ENCODE peak calls at places on chromosomes 7 and 10, in six cellular contexts. C, T, L, S, V and X are unnamed samples.

GRCh38 chr10:6844251-6844650 is 264.2 kb upstream of the PRKCQ start:
- DNase-seq in C (peak; percentile 5), T (no peak), L (no peak), S (peak; percentile 54), V (no peak), X (no peak)

GRCh38 chr10:98528166-98528784 is 81.5 kb upstream of the HPS1 start:
- DNase-seq in C (no peak), T (no peak), L (no peak), S (no peak), V (no peak), X (no peak)

GRCh38 chr7:90303241-90303640 is 17.9 kb downstream of the FAM237B start:
- DNase-seq in C (no peak), T (no peak), L (no peak), S (no peak), V (no peak), X (no peak)

GRCh38 chr7:101942603-101943210 is 125.3 kb downstream of the CUX1 start:
- DNase-seq in C (no peak), T (no peak), L (no peak), S (no peak), V (no peak), X (no peak)

GRCh38 chr10:96613565-96613964 is 26.8 kb upstream of the TM9SF3 start:
- DNase-seq in C (no peak), T (no peak), L (no peak), S (no peak), V (no peak), X (no peak)

GRCh38 chr10:123860209-123860608 is 31.4 kb downstream of the CPXM2 start:
- DNase-seq in C (no peak), T (no peak), L (no peak), S (no peak), V (no peak), X (no peak)

GRCh38 chr10:6145414-6145978 is 56.7 kb downstream of the RBM17 start:
- DNase-seq in C (no peak), T (no peak), L (peak; percentile 90), S (no peak), V (no peak), X (no peak)

GRCh38 chr10:42419789-42420188 is 218.6 kb downstream of the ZNF33B start:
- DNase-seq in C (no peak), T (no peak), L (no peak), S (no peak), V (no peak), X (no peak)

GRCh38 chr7:42175834-42176745 is 60.9 kb downstream of the GLI3 start:
- DNase-seq in C (no peak), T (no peak), L (no peak), S (no peak), V (no peak), X (no peak)

GRCh38 chr10:11120711-11121110 is 103.0 kb downstream of the CELF2 start:
- DNase-seq in C (no peak), T (no peak), L (no peak), S (no peak), V (no peak), X (no peak)

GRCh38 chr10:21369697-21370096 is 155.8 kb downstream of the SKIDA1 start:
- DNase-seq in C (no peak), T (no peak), L (no peak), S (no peak), V (no peak), X (no peak)

GRCh38 chr10:131819241-131820072 is 81.4 kb upstream of the PPP2R2D start:
- DNase-seq in C (no peak), T (no peak), L (no peak), S (peak; percentile 59), V (no peak), X (no peak)

GRCh38 chr7:141974831-141975230 is 1.3 kb upstream of the TAS2R38 start:
- DNase-seq in C (peak; percentile 22), T (no peak), L (no peak), S (peak; percentile 60), V (no peak), X (peak; percentile 2)

GRCh38 chr7:51289608-51290370 is 26.8 kb downstream of the COBL start:
- DNase-seq in C (no peak), T (no peak), L (no peak), S (no peak), V (no peak), X (no peak)

GRCh38 chr10:118767297-118768040 is 12.7 kb upstream of the CACUL1 start:
- DNase-seq in C (no peak), T (no peak), L (no peak), S (no peak), V (no peak), X (no peak)

GRCh38 chr10:102815790-102816549 is 21.2 kb downstream of the CYP17A1 start:
- DNase-seq in C (peak; percentile 70), T (no peak), L (no peak), S (peak; percentile 51), V (peak; percentile 70), X (no peak)

GRCh38 chr10:113030453-113030852 is 80.4 kb downstream of the TCF7L2 start:
- DNase-seq in C (no peak), T (no peak), L (no peak), S (no peak), V (no peak), X (no peak)

GRCh38 chr7:142053988-142054387 is 57.5 kb upstream of the MGAM2 start:
- DNase-seq in C (no peak), T (no peak), L (no peak), S (no peak), V (no peak), X (no peak)

GRCh38 chr10:94397549-94398370 is 4.6 kb upstream of the TBC1D12 start:
- DNase-seq in C (no peak), T (no peak), L (no peak), S (no peak), V (no peak), X (no peak)
- TF ChIP-seq POLR2A in C (no peak), T (no peak), L (no peak), S (no peak), V (no peak), X (no peak)

GRCh38 chr7:1458676-1459511 is at the start of gene MICALL2:
- DNase-seq in C (peak; percentile 88), T (no peak), L (peak; percentile 92), S (peak; percentile 81), V (peak; percentile 86), X (peak; percentile 84)
- TF ChIP-seq POLR2A in C (peak; percentile 81), T (no peak), L (peak; percentile 94), S (peak; percentile 95), V (peak; percentile 88), X (no peak)

DNA sequence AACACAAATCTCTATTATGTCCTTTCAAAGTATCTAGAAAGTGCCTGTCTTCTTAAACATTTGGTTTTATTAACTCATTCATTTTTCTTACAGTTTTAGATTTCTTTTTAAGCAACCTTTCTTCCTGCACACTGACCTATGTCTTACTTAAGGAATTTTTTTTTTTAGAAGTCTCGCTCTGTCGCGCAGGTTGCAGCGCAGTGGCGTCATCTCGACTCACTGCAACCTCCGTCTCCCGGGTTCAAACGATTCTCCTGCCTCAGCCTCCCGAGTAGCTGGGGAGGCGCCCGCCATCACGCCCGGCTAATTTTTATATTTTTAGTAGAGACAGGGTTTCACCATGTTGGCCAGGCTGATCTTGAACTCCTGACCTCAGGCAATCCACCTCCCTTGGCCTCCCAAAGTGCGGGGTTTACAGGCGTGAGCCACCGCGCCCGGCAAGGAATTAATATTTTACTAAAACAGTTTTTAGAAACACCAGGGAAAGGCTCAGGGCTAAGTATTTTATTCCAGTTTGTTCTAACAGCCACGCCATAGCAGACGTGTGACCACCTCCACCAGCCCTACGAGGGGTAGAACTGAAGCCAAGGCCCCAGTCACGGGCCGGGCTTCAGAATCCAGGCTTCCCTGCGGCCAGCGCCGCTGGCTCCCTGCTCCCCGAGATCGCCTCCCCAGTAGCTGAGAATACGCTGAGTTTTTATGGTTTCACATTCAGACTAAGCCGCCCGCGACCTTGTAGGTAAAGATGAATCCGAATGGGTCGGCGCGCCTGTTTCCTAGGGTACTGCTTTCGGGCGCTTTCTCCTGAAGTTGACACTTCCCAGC is 941 bp upstream of the LUC7L2 start:
- DNase-seq in C (peak; percentile 20), T (peak; percentile 56), L (peak; percentile 72), S (peak; percentile 72), V (no peak), X (no peak)
- TF ChIP-seq POLR2A in C (no peak), T (no peak), L (no peak), S (no peak), V (no peak), X (no peak)

GRCh38 chr7:130904792-130905191 is 170.8 kb upstream of the KLF14 start:
- DNase-seq in C (no peak), T (no peak), L (no peak), S (no peak), V (no peak), X (no peak)

GRCh38 chr7:130902755-130903357 is 168.8 kb upstream of the KLF14 start:
- DNase-seq in C (no peak), T (no peak), L (no peak), S (no peak), V (no peak), X (no peak)

GRCh38 chr7:130901209-130901783 is 167.3 kb upstream of the KLF14 start:
- DNase-seq in C (peak; percentile 87), T (no peak), L (no peak), S (no peak), V (peak; percentile 87), X (peak; percentile 99)

GRCh38 chr7:130904031-130904757 is 170.2 kb upstream of the KLF14 start:
- DNase-seq in C (no peak), T (no peak), L (no peak), S (no peak), V (no peak), X (no peak)

DNA sequence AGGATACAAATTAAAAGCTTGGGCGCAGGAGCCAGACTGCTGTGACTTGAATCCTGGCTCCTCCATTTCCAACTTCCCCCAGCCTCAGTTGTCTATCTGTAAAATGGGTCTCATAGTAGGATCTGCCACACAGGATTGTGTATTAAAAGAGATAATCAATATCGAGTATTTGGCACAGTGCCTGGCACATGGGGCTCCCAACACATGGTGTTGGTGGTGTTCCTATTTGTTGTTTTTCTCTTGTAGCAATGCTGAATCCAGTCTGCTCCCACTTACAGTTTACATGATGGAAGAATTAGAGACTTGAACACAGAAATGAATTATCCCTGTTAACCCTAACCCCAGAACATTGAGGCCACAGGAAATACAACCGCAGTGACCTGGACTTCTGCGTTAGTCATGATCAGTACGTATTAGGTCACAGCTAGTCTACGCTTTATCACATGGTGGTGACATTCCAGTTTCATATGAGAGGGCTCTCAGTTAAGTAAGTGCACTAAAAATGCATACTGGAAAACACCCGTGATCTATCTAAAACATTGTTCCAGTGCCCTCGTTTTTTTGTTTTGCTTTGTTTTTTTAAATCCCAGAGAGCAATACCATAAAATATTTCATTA is 169.5 kb upstream of the KLF14 start:
- DNase-seq in C (peak; percentile 46), T (no peak), L (no peak), S (no peak), V (no peak), X (no peak)
- TF ChIP-seq POLR2A in C (no peak), T (no peak), L (no peak), S (no peak), V (no peak), X (no peak)

DNA sequence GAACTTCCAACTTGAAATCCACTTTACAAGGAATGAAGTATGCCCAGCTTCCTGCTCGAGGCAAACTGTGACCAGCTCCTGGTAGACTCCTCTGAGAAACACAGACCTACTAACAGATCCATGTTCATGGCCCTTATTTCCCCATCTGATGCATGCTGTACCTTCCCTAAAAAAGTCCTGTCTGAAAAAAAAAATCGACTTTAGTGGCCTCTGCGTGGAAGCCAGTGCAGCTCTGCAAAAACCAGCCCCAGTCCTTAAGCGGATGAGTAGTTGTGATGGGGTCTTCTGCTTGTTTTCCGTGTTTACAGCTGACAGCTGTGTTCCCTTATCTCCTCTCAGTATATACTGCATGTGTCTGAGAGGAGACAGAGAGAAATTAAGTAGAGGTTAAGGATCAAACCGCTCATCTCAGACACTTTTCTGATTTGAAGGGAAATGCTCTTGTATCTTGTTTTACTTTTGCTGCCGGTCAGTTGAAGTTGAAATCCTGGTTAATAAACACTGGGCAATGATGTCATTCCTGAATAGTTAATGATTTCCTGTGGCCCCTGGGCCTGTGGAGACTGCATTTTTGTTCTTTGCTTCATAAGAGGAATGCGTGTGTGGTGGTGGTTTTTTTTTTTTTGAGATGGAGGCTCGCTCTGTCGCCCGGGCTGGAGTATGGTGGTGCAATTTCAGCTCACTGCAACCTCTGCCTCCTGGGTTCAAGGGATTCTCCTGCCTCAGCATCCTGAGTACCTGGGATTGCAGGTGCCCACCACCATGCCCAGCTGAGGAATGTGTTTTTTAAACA is 67.6 kb downstream of the DOCK1 start:
- DNase-seq in C (peak; percentile 49), T (no peak), L (no peak), S (no peak), V (no peak), X (no peak)
- TF ChIP-seq POLR2A in C (no peak), T (no peak), L (no peak), S (no peak), V (no peak), X (no peak)